ENCODE peak calls at places on chromosomes 1 and 21, in nine cellular contexts. K is NCI-H1417 treated with DMSO at 0.1 percent for 48 hours; Y is hippocampal formation; O is psoas muscle; P is NCI-H1092; H is activated T-cell treated with anti-CD3 and anti-CD28 coated beads, Interleukin-2, amount 50 U/mL, for 1 hour; Q is A549; I is epithelial cell of proximal tubule; B is colonic mucosa. L is an unnamed sample.

GRCh38 chr1:61056674-61057439 is 25.5 kb upstream of the NFIA start:
- DNase-seq in K (no peak), Y (peak), O (peak), P (peak), H (peak), Q (no peak), I (no peak), B (peak), L (peak)

GRCh38 chr1:241465673-241466072 is 53.9 kb downstream of the FH start:
- DNase-seq in K (no peak), Y (no peak), O (no peak), P (no peak), H (no peak), Q (no peak), I (no peak), B (no peak), L (no peak)

GRCh38 chr1:162721471-162721870 is 69.0 kb upstream of the HSD17B7 start:
- DNase-seq in K (no peak), Y (no peak), O (no peak), P (no peak), H (no peak), Q (no peak), I (no peak), B (no peak), L (no peak)

GRCh38 chr1:180912211-180912800 is 391 bp upstream of the KIAA1614 start:
- DNase-seq in K (no peak), Y (no peak), O (no peak), P (no peak), H (no peak), Q (no peak), I (no peak), B (peak), L (peak)

GRCh38 chr1:172815740-172816139 is 156.8 kb downstream of the FASLG start:
- DNase-seq in K (no peak), Y (no peak), O (no peak), P (no peak), H (no peak), Q (no peak), I (no peak), B (no peak), L (peak)

GRCh38 chr1:115454835-115455511 is 116.9 kb upstream of the NGF start:
- DNase-seq in K (no peak), Y (no peak), O (no peak), P (peak), H (no peak), Q (no peak), I (no peak), B (no peak), L (peak)

GRCh38 chr1:202671388-202671787 is 38.9 kb downstream of the SYT2 start:
- DNase-seq in K (no peak), Y (no peak), O (no peak), P (no peak), H (no peak), Q (no peak), I (no peak), B (peak), L (no peak)

GRCh38 chr21:39125752-39126485 is 57.3 kb downstream of the PSMG1 start:
- DNase-seq in K (peak), Y (peak), O (peak), P (peak), H (no peak), Q (no peak), I (peak), B (peak), L (peak)